ENCODE peak calls at places on chromosomes 6 and 20, in seven cellular contexts. One of them, this sample, is unnamed.

GRCh38 chr20:52438326-52438963 is 246.9 kb upstream of the ZFP64 start:
- DNase-seq in IMR-90: no peak
- DNase-seq in NCI-H510A: no peak
- DNase-seq in stimulated activated naive B cell treated with anti-CD40 and anti-IgM and Interleukin-4, amounts not matched to agents 10 μg/mL and 1 μg/mL and 100 μg/mL, for 72 hours: no peak
- DNase-seq in NB4: no peak
- DNase-seq in H54: no peak
- DNase-seq in stimulated activated CD8-positive, alpha-beta memory T cell treated with anti-CD3 and anti-CD28 coated beads, Interleukin-15, amount 100 ng/mL, for 4 hours: no peak
- DNase-seq in this sample: no peak

GRCh38 chr6:43910638-43911353 is 140.8 kb downstream of the VEGFA start:
- DNase-seq in IMR-90: peak
- DNase-seq in NCI-H510A: no peak
- DNase-seq in stimulated activated naive B cell treated with anti-CD40 and anti-IgM and Interleukin-4, amounts not matched to agents 10 μg/mL and 1 μg/mL and 100 μg/mL, for 72 hours: no peak
- DNase-seq in NB4: peak
- DNase-seq in H54: no peak
- DNase-seq in stimulated activated CD8-positive, alpha-beta memory T cell treated with anti-CD3 and anti-CD28 coated beads, Interleukin-15, amount 100 ng/mL, for 4 hours: no peak
- DNase-seq in this sample: no peak

GRCh38 chr6:78523622-78524021 is 343.7 kb upstream of the IRAK1BP1 start:
- DNase-seq in IMR-90: no peak
- DNase-seq in NCI-H510A: no peak
- DNase-seq in stimulated activated naive B cell treated with anti-CD40 and anti-IgM and Interleukin-4, amounts not matched to agents 10 μg/mL and 1 μg/mL and 100 μg/mL, for 72 hours: no peak
- DNase-seq in NB4: no peak
- DNase-seq in H54: no peak
- DNase-seq in stimulated activated CD8-positive, alpha-beta memory T cell treated with anti-CD3 and anti-CD28 coated beads, Interleukin-15, amount 100 ng/mL, for 4 hours: no peak
- DNase-seq in this sample: no peak

GRCh38 chr6:86581833-86582232 is 355.5 kb upstream of the HTR1E start:
- DNase-seq in IMR-90: no peak
- DNase-seq in NCI-H510A: no peak
- DNase-seq in stimulated activated naive B cell treated with anti-CD40 and anti-IgM and Interleukin-4, amounts not matched to agents 10 μg/mL and 1 μg/mL and 100 μg/mL, for 72 hours: no peak
- DNase-seq in NB4: no peak
- DNase-seq in H54: no peak
- DNase-seq in stimulated activated CD8-positive, alpha-beta memory T cell treated with anti-CD3 and anti-CD28 coated beads, Interleukin-15, amount 100 ng/mL, for 4 hours: no peak
- DNase-seq in this sample: no peak

GRCh38 chr20:35293303-35294292 is 1.4 kb upstream of the FAM83C start:
- DNase-seq in IMR-90: no peak
- DNase-seq in NCI-H510A: no peak
- DNase-seq in stimulated activated naive B cell treated with anti-CD40 and anti-IgM and Interleukin-4, amounts not matched to agents 10 μg/mL and 1 μg/mL and 100 μg/mL, for 72 hours: no peak
- DNase-seq in NB4: no peak
- DNase-seq in H54: no peak
- DNase-seq in stimulated activated CD8-positive, alpha-beta memory T cell treated with anti-CD3 and anti-CD28 coated beads, Interleukin-15, amount 100 ng/mL, for 4 hours: no peak
- DNase-seq in this sample: no peak

GRCh38 chr20:31607640-31608255 is 2.7 kb downstream of the ID1 start:
- DNase-seq in IMR-90: no peak
- DNase-seq in NCI-H510A: no peak
- DNase-seq in stimulated activated naive B cell treated with anti-CD40 and anti-IgM and Interleukin-4, amounts not matched to agents 10 μg/mL and 1 μg/mL and 100 μg/mL, for 72 hours: no peak
- DNase-seq in NB4: no peak
- DNase-seq in H54: no peak
- DNase-seq in stimulated activated CD8-positive, alpha-beta memory T cell treated with anti-CD3 and anti-CD28 coated beads, Interleukin-15, amount 100 ng/mL, for 4 hours: no peak
- DNase-seq in this sample: no peak

GRCh38 chr20:10314198-10314597 is 95.6 kb downstream of the SNAP25 start:
- DNase-seq in IMR-90: peak
- DNase-seq in NCI-H510A: no peak
- DNase-seq in stimulated activated naive B cell treated with anti-CD40 and anti-IgM and Interleukin-4, amounts not matched to agents 10 μg/mL and 1 μg/mL and 100 μg/mL, for 72 hours: no peak
- DNase-seq in NB4: no peak
- DNase-seq in H54: no peak
- DNase-seq in stimulated activated CD8-positive, alpha-beta memory T cell treated with anti-CD3 and anti-CD28 coated beads, Interleukin-15, amount 100 ng/mL, for 4 hours: no peak
- DNase-seq in this sample: no peak

GRCh38 chr6:164412566-164412965 is 896.8 kb downstream of the C6orf118 start:
- DNase-seq in IMR-90: no peak
- DNase-seq in NCI-H510A: no peak
- DNase-seq in stimulated activated naive B cell treated with anti-CD40 and anti-IgM and Interleukin-4, amounts not matched to agents 10 μg/mL and 1 μg/mL and 100 μg/mL, for 72 hours: no peak
- DNase-seq in NB4: no peak
- DNase-seq in H54: no peak
- DNase-seq in stimulated activated CD8-positive, alpha-beta memory T cell treated with anti-CD3 and anti-CD28 coated beads, Interleukin-15, amount 100 ng/mL, for 4 hours: no peak
- DNase-seq in this sample: no peak

GRCh38 chr6:25608562-25609174 is 43.3 kb upstream of the SCGN start:
- DNase-seq in IMR-90: no peak
- DNase-seq in NCI-H510A: no peak
- DNase-seq in stimulated activated naive B cell treated with anti-CD40 and anti-IgM and Interleukin-4, amounts not matched to agents 10 μg/mL and 1 μg/mL and 100 μg/mL, for 72 hours: no peak
- DNase-seq in NB4: no peak
- DNase-seq in H54: no peak
- DNase-seq in stimulated activated CD8-positive, alpha-beta memory T cell treated with anti-CD3 and anti-CD28 coated beads, Interleukin-15, amount 100 ng/mL, for 4 hours: no peak
- DNase-seq in this sample: no peak

GRCh38 chr6:21143651-21144050 is 449.9 kb upstream of the SOX4 start:
- DNase-seq in IMR-90: no peak
- DNase-seq in NCI-H510A: no peak
- DNase-seq in stimulated activated naive B cell treated with anti-CD40 and anti-IgM and Interleukin-4, amounts not matched to agents 10 μg/mL and 1 μg/mL and 100 μg/mL, for 72 hours: no peak
- DNase-seq in NB4: no peak
- DNase-seq in H54: no peak
- DNase-seq in stimulated activated CD8-positive, alpha-beta memory T cell treated with anti-CD3 and anti-CD28 coated beads, Interleukin-15, amount 100 ng/mL, for 4 hours: no peak
- DNase-seq in this sample: no peak

GRCh38 chr20:35344354-35344837 is 52.2 kb upstream of the FAM83C start:
- DNase-seq in IMR-90: peak
- DNase-seq in NCI-H510A: peak
- DNase-seq in stimulated activated naive B cell treated with anti-CD40 and anti-IgM and Interleukin-4, amounts not matched to agents 10 μg/mL and 1 μg/mL and 100 μg/mL, for 72 hours: no peak
- DNase-seq in NB4: peak
- DNase-seq in H54: no peak
- DNase-seq in stimulated activated CD8-positive, alpha-beta memory T cell treated with anti-CD3 and anti-CD28 coated beads, Interleukin-15, amount 100 ng/mL, for 4 hours: no peak
- DNase-seq in this sample: no peak

GRCh38 chr6:52537001-52537753 is 39.7 kb downstream of the TRAM2 start:
- DNase-seq in IMR-90: peak
- DNase-seq in NCI-H510A: no peak
- DNase-seq in stimulated activated naive B cell treated with anti-CD40 and anti-IgM and Interleukin-4, amounts not matched to agents 10 μg/mL and 1 μg/mL and 100 μg/mL, for 72 hours: no peak
- DNase-seq in NB4: no peak
- DNase-seq in H54: no peak
- DNase-seq in stimulated activated CD8-positive, alpha-beta memory T cell treated with anti-CD3 and anti-CD28 coated beads, Interleukin-15, amount 100 ng/mL, for 4 hours: no peak
- DNase-seq in this sample: no peak

GRCh38 chr6:32885698-32886286 is 31.8 kb downstream of the PSMB9 start:
- DNase-seq in IMR-90: peak
- DNase-seq in NCI-H510A: peak
- DNase-seq in stimulated activated naive B cell treated with anti-CD40 and anti-IgM and Interleukin-4, amounts not matched to agents 10 μg/mL and 1 μg/mL and 100 μg/mL, for 72 hours: no peak
- DNase-seq in NB4: peak
- DNase-seq in H54: no peak
- DNase-seq in stimulated activated CD8-positive, alpha-beta memory T cell treated with anti-CD3 and anti-CD28 coated beads, Interleukin-15, amount 100 ng/mL, for 4 hours: no peak
- DNase-seq in this sample: peak

GRCh38 chr20:38134427-38135281 is 30.4 kb downstream of the TGM2 start:
- DNase-seq in IMR-90: peak
- DNase-seq in NCI-H510A: no peak
- DNase-seq in stimulated activated naive B cell treated with anti-CD40 and anti-IgM and Interleukin-4, amounts not matched to agents 10 μg/mL and 1 μg/mL and 100 μg/mL, for 72 hours: no peak
- DNase-seq in NB4: peak
- DNase-seq in H54: peak
- DNase-seq in stimulated activated CD8-positive, alpha-beta memory T cell treated with anti-CD3 and anti-CD28 coated beads, Interleukin-15, amount 100 ng/mL, for 4 hours: no peak
- DNase-seq in this sample: no peak

GRCh38 chr20:53287357-53288042 is 306.1 kb downstream of the ZNF217 start:
- DNase-seq in IMR-90: no peak
- DNase-seq in NCI-H510A: no peak
- DNase-seq in stimulated activated naive B cell treated with anti-CD40 and anti-IgM and Interleukin-4, amounts not matched to agents 10 μg/mL and 1 μg/mL and 100 μg/mL, for 72 hours: no peak
- DNase-seq in NB4: peak
- DNase-seq in H54: no peak
- DNase-seq in stimulated activated CD8-positive, alpha-beta memory T cell treated with anti-CD3 and anti-CD28 coated beads, Interleukin-15, amount 100 ng/mL, for 4 hours: no peak
- DNase-seq in this sample: no peak

GRCh38 chr20:10595230-10595629 is 78.6 kb downstream of the JAG1 start:
- DNase-seq in IMR-90: no peak
- DNase-seq in NCI-H510A: no peak
- DNase-seq in stimulated activated naive B cell treated with anti-CD40 and anti-IgM and Interleukin-4, amounts not matched to agents 10 μg/mL and 1 μg/mL and 100 μg/mL, for 72 hours: no peak
- DNase-seq in NB4: no peak
- DNase-seq in H54: no peak
- DNase-seq in stimulated activated CD8-positive, alpha-beta memory T cell treated with anti-CD3 and anti-CD28 coated beads, Interleukin-15, amount 100 ng/mL, for 4 hours: no peak
- DNase-seq in this sample: no peak

GRCh38 chr6:136511921-136512320 is 38.3 kb downstream of the MAP7 start:
- DNase-seq in IMR-90: no peak
- DNase-seq in NCI-H510A: no peak
- DNase-seq in stimulated activated naive B cell treated with anti-CD40 and anti-IgM and Interleukin-4, amounts not matched to agents 10 μg/mL and 1 μg/mL and 100 μg/mL, for 72 hours: no peak
- DNase-seq in NB4: no peak
- DNase-seq in H54: no peak
- DNase-seq in stimulated activated CD8-positive, alpha-beta memory T cell treated with anti-CD3 and anti-CD28 coated beads, Interleukin-15, amount 100 ng/mL, for 4 hours: no peak
- DNase-seq in this sample: no peak

GRCh38 chr6:119147101-119148053 is 68.9 kb upstream of the FAM184A start:
- DNase-seq in IMR-90: peak
- DNase-seq in NCI-H510A: no peak
- DNase-seq in stimulated activated naive B cell treated with anti-CD40 and anti-IgM and Interleukin-4, amounts not matched to agents 10 μg/mL and 1 μg/mL and 100 μg/mL, for 72 hours: peak
- DNase-seq in NB4: peak
- DNase-seq in H54: peak
- DNase-seq in stimulated activated CD8-positive, alpha-beta memory T cell treated with anti-CD3 and anti-CD28 coated beads, Interleukin-15, amount 100 ng/mL, for 4 hours: peak
- DNase-seq in this sample: no peak

GRCh38 chr20:24117386-24117785 is 128.8 kb upstream of the GGTLC1 start:
- DNase-seq in IMR-90: no peak
- DNase-seq in NCI-H510A: no peak
- DNase-seq in stimulated activated naive B cell treated with anti-CD40 and anti-IgM and Interleukin-4, amounts not matched to agents 10 μg/mL and 1 μg/mL and 100 μg/mL, for 72 hours: no peak
- DNase-seq in NB4: no peak
- DNase-seq in H54: no peak
- DNase-seq in stimulated activated CD8-positive, alpha-beta memory T cell treated with anti-CD3 and anti-CD28 coated beads, Interleukin-15, amount 100 ng/mL, for 4 hours: no peak
- DNase-seq in this sample: no peak

GRCh38 chr20:32052792-32053362 is 835 bp downstream of the HCK start:
- DNase-seq in IMR-90: no peak
- DNase-seq in NCI-H510A: no peak
- DNase-seq in stimulated activated naive B cell treated with anti-CD40 and anti-IgM and Interleukin-4, amounts not matched to agents 10 μg/mL and 1 μg/mL and 100 μg/mL, for 72 hours: peak
- DNase-seq in NB4: peak
- DNase-seq in H54: no peak
- DNase-seq in stimulated activated CD8-positive, alpha-beta memory T cell treated with anti-CD3 and anti-CD28 coated beads, Interleukin-15, amount 100 ng/mL, for 4 hours: no peak
- DNase-seq in this sample: no peak

This sample was measured in globus pallidus.